ENCODE peak calls at places on chromosomes 13 and 19, in four cellular contexts. One of them, this sample, is unnamed.

GRCh38 chr19:16470541-16470910 is 1.2 kb downstream of the EPS15L1 start:
- DNase-seq in astrocyte of the spinal cord: no peak
- DNase-seq in osteoblast: peak
- DNase-seq in AG09309: no peak
- DNase-seq in this sample: no peak

GRCh38 chr19:29596885-29597525 is 9.1 kb upstream of the POP4 start:
- DNase-seq in astrocyte of the spinal cord: peak
- DNase-seq in osteoblast: no peak
- DNase-seq in AG09309: no peak
- DNase-seq in this sample: no peak

GRCh38 chr13:46896346-46897138 is at the start of gene HTR2A:
- DNase-seq in astrocyte of the spinal cord: peak
- DNase-seq in osteoblast: peak
- DNase-seq in AG09309: no peak
- DNase-seq in this sample: peak

GRCh38 chr19:21566073-21566472 is 60.7 kb downstream of the ZNF429 start:
- DNase-seq in astrocyte of the spinal cord: no peak
- DNase-seq in osteoblast: no peak
- DNase-seq in AG09309: no peak
- DNase-seq in this sample: no peak

GRCh38 chr13:108272333-108272732 is 2.8 kb downstream of the TNFSF13B start:
- DNase-seq in astrocyte of the spinal cord: peak
- DNase-seq in osteoblast: no peak
- DNase-seq in AG09309: no peak
- DNase-seq in this sample: no peak

GRCh38 chr13:49836516-49836915 is 44.0 kb upstream of the KPNA3 start:
- DNase-seq in astrocyte of the spinal cord: peak
- DNase-seq in osteoblast: no peak
- DNase-seq in AG09309: no peak
- DNase-seq in this sample: no peak

GRCh38 chr19:39401549-39402416 is 4.9 kb upstream of the ZFP36 start:
- DNase-seq in astrocyte of the spinal cord: peak
- DNase-seq in osteoblast: peak
- DNase-seq in AG09309: no peak
- DNase-seq in this sample: no peak

GRCh38 chr13:77554079-77554478 is 18.6 kb downstream of the SCEL start:
- DNase-seq in astrocyte of the spinal cord: no peak
- DNase-seq in osteoblast: no peak
- DNase-seq in AG09309: no peak
- DNase-seq in this sample: no peak

GRCh38 chr13:36369268-36370107 is 23.3 kb upstream of the SPART start:
- DNase-seq in astrocyte of the spinal cord: peak
- DNase-seq in osteoblast: no peak
- DNase-seq in AG09309: no peak
- DNase-seq in this sample: no peak

GRCh38 chr13:111115051-111115840 is at the start of gene ARHGEF7:
- DNase-seq in astrocyte of the spinal cord: no peak
- DNase-seq in osteoblast: peak
- DNase-seq in AG09309: no peak
- DNase-seq in this sample: no peak

GRCh38 chr19:38737921-38738731 is 6.1 kb downstream of the CAPN12 start:
- DNase-seq in astrocyte of the spinal cord: no peak
- DNase-seq in osteoblast: peak
- DNase-seq in AG09309: no peak
- DNase-seq in this sample: no peak

GRCh38 chr13:31053098-31053497 is 108.6 kb downstream of the HSPH1 start:
- DNase-seq in astrocyte of the spinal cord: no peak
- DNase-seq in osteoblast: no peak
- DNase-seq in AG09309: no peak
- DNase-seq in this sample: no peak

GRCh38 chr19:6685962-6686627 is 16.1 kb upstream of the TNFSF14 start:
- DNase-seq in astrocyte of the spinal cord: no peak
- DNase-seq in osteoblast: no peak
- DNase-seq in AG09309: no peak
- DNase-seq in this sample: no peak

GRCh38 chr13:35499131-35500051 is 22.9 kb upstream of the MAB21L1 start:
- DNase-seq in astrocyte of the spinal cord: no peak
- DNase-seq in osteoblast: no peak
- DNase-seq in AG09309: no peak
- DNase-seq in this sample: no peak

GRCh38 chr13:100269837-100270236 is 180.9 kb downstream of the PCCA start:
- DNase-seq in astrocyte of the spinal cord: peak
- DNase-seq in osteoblast: no peak
- DNase-seq in AG09309: peak
- DNase-seq in this sample: peak

GRCh38 chr13:78657699-78658629 is 991 bp downstream of the OBI1 start:
- DNase-seq in astrocyte of the spinal cord: peak
- DNase-seq in osteoblast: peak
- DNase-seq in AG09309: no peak
- DNase-seq in this sample: no peak

GRCh38 chr13:98496239-98496668 is 80.7 kb downstream of the STK24 start:
- DNase-seq in astrocyte of the spinal cord: no peak
- DNase-seq in osteoblast: no peak
- DNase-seq in AG09309: no peak
- DNase-seq in this sample: no peak

GRCh38 chr13:24834902-24835510 is 71.0 kb downstream of the RNF17 start:
- DNase-seq in astrocyte of the spinal cord: no peak
- DNase-seq in osteoblast: no peak
- DNase-seq in AG09309: no peak
- DNase-seq in this sample: no peak

GRCh38 chr13:24648983-24649684 is 31.1 kb upstream of the ATP12A start:
- DNase-seq in astrocyte of the spinal cord: no peak
- DNase-seq in osteoblast: no peak
- DNase-seq in AG09309: no peak
- DNase-seq in this sample: no peak

GRCh38 chr19:46839752-46840151 is 10.9 kb downstream of the AP2S1 start:
- DNase-seq in astrocyte of the spinal cord: no peak
- DNase-seq in osteoblast: peak
- DNase-seq in AG09309: no peak
- DNase-seq in this sample: no peak

GRCh38 chr13:97975851-97976550 is 22.5 kb downstream of the IPO5 start:
- DNase-seq in astrocyte of the spinal cord: peak
- DNase-seq in osteoblast: peak
- DNase-seq in AG09309: peak
- DNase-seq in this sample: peak

DNA sequence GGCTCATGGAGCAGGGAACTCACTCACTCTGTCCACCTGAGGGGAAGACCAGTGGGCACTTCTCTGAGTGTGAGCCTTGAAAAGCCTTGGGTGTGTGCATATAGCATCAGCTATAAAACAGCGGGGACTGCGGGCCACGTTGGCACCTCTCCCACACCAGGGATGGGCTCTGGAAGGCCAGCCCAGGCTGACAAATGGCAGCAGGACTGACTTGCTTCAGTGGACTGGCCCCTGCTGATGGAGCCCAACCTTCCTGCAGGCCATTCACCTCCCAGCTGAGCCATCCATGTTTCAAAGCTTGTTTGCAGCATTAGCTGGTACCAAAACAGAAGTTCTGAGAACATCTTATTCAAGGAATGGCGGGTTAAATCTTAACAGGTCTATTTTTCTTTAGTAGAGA is 21.0 kb downstream of the TSHZ3 start:
- DNase-seq in astrocyte of the spinal cord: no peak
- DNase-seq in osteoblast: no peak
- DNase-seq in AG09309: no peak
- DNase-seq in this sample: no peak
- TF ChIP-seq CTCF in astrocyte of the spinal cord: no peak
- TF ChIP-seq CTCF in osteoblast: no peak
- TF ChIP-seq CTCF in AG09309: no peak
- TF ChIP-seq CTCF in this sample: no peak

DNA sequence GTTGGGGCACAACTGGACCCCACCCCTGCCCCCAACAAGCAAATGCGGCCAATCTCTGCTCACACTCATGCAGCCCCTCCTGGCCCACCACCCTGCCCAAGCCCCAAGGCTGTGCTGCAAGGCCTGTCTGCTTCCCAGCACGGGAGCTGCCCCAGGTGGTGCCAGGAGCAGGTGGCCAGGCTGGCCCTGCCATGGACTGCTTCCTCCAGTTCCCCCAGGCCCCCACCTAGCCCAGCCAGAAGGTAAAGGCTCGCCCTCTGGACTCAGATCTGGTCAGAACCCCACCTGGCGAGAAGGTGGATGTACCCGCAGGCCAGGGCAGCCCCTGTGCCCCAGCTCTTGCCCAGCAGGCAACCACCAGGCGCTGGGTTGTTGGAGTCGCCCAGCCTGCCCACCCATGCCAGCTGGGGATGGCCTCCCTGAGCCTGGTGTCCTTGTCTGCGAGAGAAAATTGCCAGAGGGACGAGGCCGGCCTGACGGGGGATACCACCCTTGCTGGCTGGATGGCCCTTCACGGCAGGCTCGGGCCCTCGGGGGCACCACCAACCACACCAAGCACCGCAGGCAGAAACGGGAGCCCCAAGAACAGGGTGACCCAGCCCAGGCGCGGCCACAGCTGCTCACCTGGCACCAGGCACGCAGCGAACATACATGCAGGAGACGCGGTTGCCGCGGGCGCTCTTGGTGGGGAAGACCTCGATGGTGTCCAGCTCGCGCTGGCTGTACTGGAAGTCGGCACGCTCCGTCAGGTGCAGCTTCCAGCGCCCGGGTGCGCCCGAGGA is 4.5 kb downstream of the ABHD17A start:
- DNase-seq in astrocyte of the spinal cord: no peak
- DNase-seq in osteoblast: peak
- DNase-seq in AG09309: no peak
- DNase-seq in this sample: no peak
- H3K4me3 ChIP-seq in astrocyte of the spinal cord: no peak
- H3K4me3 ChIP-seq in osteoblast: no peak
- H3K4me3 ChIP-seq in AG09309: no peak
- H3K4me3 ChIP-seq in this sample: no peak

DNA sequence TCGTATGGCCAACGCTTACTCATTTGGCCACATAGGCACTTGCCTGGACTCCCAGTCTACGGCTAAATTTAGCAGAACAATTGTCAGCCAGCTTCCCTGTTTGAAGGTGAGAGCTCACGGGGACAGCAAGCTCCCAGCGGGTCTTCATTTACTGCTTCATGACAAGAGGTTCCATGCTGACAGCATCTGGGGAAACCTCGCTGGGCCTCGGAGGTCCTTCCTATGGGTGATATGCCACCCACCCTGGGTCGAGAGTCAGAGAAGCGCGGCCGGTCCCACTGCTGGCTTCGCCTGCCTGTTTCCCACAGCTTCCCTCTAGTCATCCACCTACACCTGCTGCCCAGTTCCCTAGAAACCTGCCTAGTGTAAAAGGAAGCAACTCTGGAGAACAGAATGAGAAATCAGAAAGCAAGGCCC is 504.6 kb downstream of the IRS2 start:
- DNase-seq in astrocyte of the spinal cord: no peak
- DNase-seq in osteoblast: no peak
- DNase-seq in AG09309: no peak
- DNase-seq in this sample: no peak
- TF ChIP-seq CTCF in astrocyte of the spinal cord: no peak
- TF ChIP-seq CTCF in osteoblast: no peak
- TF ChIP-seq CTCF in AG09309: no peak
- TF ChIP-seq CTCF in this sample: no peak

GRCh38 chr19:17752865-17753639 is 1.8 kb downstream of the FCHO1 start:
- DNase-seq in astrocyte of the spinal cord: no peak
- DNase-seq in osteoblast: no peak
- DNase-seq in AG09309: no peak
- DNase-seq in this sample: no peak

GRCh38 chr19:17755533-17755885 is 4.2 kb downstream of the FCHO1 start:
- DNase-seq in astrocyte of the spinal cord: no peak
- DNase-seq in osteoblast: no peak
- DNase-seq in AG09309: no peak
- DNase-seq in this sample: no peak

GRCh38 chr19:17755977-17756670 is 4.8 kb downstream of the FCHO1 start:
- DNase-seq in astrocyte of the spinal cord: peak
- DNase-seq in osteoblast: no peak
- DNase-seq in AG09309: no peak
- DNase-seq in this sample: no peak

GRCh38 chr19:17753976-17754375 is 2.7 kb downstream of the FCHO1 start:
- DNase-seq in astrocyte of the spinal cord: no peak
- DNase-seq in osteoblast: no peak
- DNase-seq in AG09309: no peak
- DNase-seq in this sample: no peak

DNA sequence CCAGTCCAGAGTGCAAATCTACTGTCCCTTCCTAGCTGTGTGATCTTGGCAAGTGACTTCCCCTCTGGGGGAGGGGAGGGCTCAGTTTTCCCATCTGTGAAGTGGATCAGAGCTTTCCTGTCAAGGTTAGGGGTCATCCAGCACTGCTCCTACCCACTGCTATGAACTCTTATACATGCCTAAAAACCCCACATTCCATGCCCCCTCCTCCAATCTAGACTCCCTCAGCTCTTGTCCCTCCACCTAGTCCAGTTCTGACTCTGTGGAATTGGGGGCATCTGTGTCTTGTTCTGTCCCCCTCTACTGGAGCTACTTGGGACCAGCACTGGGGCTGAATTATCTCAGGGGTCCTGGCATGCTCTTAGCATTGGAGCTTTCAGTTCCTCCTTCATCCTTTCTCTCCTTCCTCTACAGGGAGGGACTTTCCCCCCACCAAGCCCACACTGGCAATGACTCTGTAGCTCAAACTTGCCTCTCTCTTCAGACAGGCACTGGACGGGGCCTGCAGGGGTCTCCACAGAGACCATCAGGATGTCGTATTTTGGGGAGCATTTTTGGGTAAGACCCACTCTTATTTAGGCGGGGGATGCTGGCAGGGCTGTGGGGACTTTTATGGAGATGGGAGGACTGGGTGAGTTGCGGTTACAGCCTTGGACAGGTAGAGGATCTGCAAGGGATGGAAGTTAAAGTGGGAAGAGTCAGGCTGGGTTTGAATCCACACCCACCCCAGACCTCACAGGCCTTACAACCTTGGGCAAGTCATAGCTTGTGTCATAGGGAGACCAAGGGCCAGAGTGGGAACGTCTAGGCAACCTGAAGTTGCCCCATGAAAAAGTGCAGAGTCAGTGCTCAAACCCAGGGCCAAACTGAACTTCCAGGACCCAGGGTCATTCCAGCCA is 3.6 kb downstream of the FCHO1 start:
- DNase-seq in astrocyte of the spinal cord: no peak
- DNase-seq in osteoblast: no peak
- DNase-seq in AG09309: no peak
- DNase-seq in this sample: no peak
- H3K4me3 ChIP-seq in astrocyte of the spinal cord: no peak
- H3K4me3 ChIP-seq in osteoblast: no peak
- H3K4me3 ChIP-seq in AG09309: no peak
- H3K4me3 ChIP-seq in this sample: no peak

GRCh38 chr19:54179921-54180452 is 7.0 kb upstream of the TMC4 start:
- DNase-seq in astrocyte of the spinal cord: peak
- DNase-seq in osteoblast: peak
- DNase-seq in AG09309: no peak
- DNase-seq in this sample: peak
- TF ChIP-seq CTCF in astrocyte of the spinal cord: peak
- TF ChIP-seq CTCF in osteoblast: peak
- TF ChIP-seq CTCF in AG09309: peak
- TF ChIP-seq CTCF in this sample: peak